ENCODE peak calls at places on chromosomes 13 and 19, in seven cellular contexts. J, D, H, G, P, I and Y are unnamed samples.

GRCh38 chr13:77026255-77026782 is 640 bp downstream of the FBXL3 start:
- DNase-seq in J (peak; percentile 67), G (peak; percentile 93), P (no peak), H (peak; percentile 49), I (peak; percentile 82), D (peak; percentile 37), Y (peak; percentile 76)

GRCh38 chr19:28044477-28044876 is 1168.5 kb downstream of the UQCRFS1 start:
- DNase-seq in I (no peak), D (no peak), H (no peak), J (no peak), G (no peak), P (no peak), Y (no peak)

GRCh38 chr13:91361755-91362271 is 14.3 kb downstream of the MIR17HG start:
- DNase-seq in G (no peak), H (no peak), P (no peak), J (no peak), I (no peak), D (no peak), Y (peak; percentile 26)

GRCh38 chr13:51397262-51397933 is 55.4 kb downstream of the INTS6 start:
- DNase-seq in P (no peak), H (no peak), D (peak; percentile 80), J (no peak), G (peak; percentile 96), I (peak; percentile 63), Y (peak; percentile 94)

GRCh38 chr13:113655358-113656014 is 2.5 kb downstream of the ATP4B start:
- DNase-seq in H (no peak), I (no peak), J (no peak), P (no peak), D (no peak), G (no peak), Y (no peak)

GRCh38 chr13:110309159-110309476 is 2.0 kb downstream of the COL4A2 start:
- DNase-seq in D (no peak), I (no peak), J (no peak), G (no peak), P (no peak), H (no peak), Y (no peak)

GRCh38 chr19:45462174-45462573 is 5.6 kb upstream of the FOSB start:
- DNase-seq in P (no peak), I (no peak), H (no peak), J (no peak), D (no peak), G (no peak), Y (no peak)

GRCh38 chr13:70090036-70090723 is 17.4 kb upstream of the ATXN8OS start:
- DNase-seq in D (no peak), P (no peak), I (no peak), J (no peak), G (no peak), H (no peak), Y (no peak)

GRCh38 chr13:49220856-49221614 is 897 bp downstream of the MLNR start:
- DNase-seq in I (peak; percentile 37), G (peak; percentile 29), P (no peak), D (peak; percentile 12), H (no peak), J (peak; percentile 41), Y (no peak)

GRCh38 chr19:21586341-21587116 is 81.1 kb downstream of the ZNF429 start:
- DNase-seq in H (no peak), J (peak; percentile 34), G (peak; percentile 30), I (peak; percentile 26), D (no peak), P (no peak), Y (no peak)

GRCh38 chr13:33123066-33123940 is 107.1 kb downstream of the KL start:
- DNase-seq in J (no peak), H (no peak), D (peak; percentile 53), G (peak; percentile 23), P (no peak), I (peak; percentile 67), Y (peak; percentile 80)

GRCh38 chr13:100409132-100409531 is 179.5 kb downstream of the GGACT start:
- DNase-seq in D (peak; percentile 8), I (peak; percentile 52), H (no peak), P (no peak), J (no peak), G (no peak), Y (peak; percentile 28)

GRCh38 chr19:10074153-10074552 is 12.0 kb upstream of the SHFL start:
- DNase-seq in J (no peak), P (no peak), G (no peak), H (no peak), I (peak; percentile 51), D (peak; percentile 36), Y (peak; percentile 24)

GRCh38 chr19:58229255-58229639 is 533 bp downstream of the ZNF544 start:
- DNase-seq in I (peak; percentile 76), G (no peak), H (no peak), D (peak; percentile 12), P (no peak), J (peak; percentile 55), Y (peak; percentile 26)

GRCh38 chr13:72120632-72121031 is 253.6 kb upstream of the DACH1 start:
- DNase-seq in H (no peak), I (no peak), J (no peak), D (no peak), G (no peak), P (no peak), Y (no peak)

GRCh38 chr13:47499358-47500150 is 501.5 kb downstream of the SUCLA2 start:
- DNase-seq in I (no peak), H (no peak), J (no peak), D (peak; percentile 95), G (peak; percentile 52), P (no peak), Y (peak; percentile 88)

GRCh38 chr19:41702208-41702651 is 6.2 kb upstream of the CEACAM5 start:
- DNase-seq in P (no peak), G (peak; percentile 80), H (no peak), D (peak; percentile 33), J (no peak), I (no peak), Y (no peak)

GRCh38 chr13:42702726-42703125 is 78.7 kb upstream of the FAM216B start:
- DNase-seq in G (no peak), H (no peak), I (no peak), D (no peak), P (no peak), J (no peak), Y (no peak)

GRCh38 chr13:28716511-28716910 is 2.3 kb downstream of the SLC46A3 start:
- DNase-seq in D (peak; percentile 83), G (no peak), I (peak; percentile 97), J (no peak), P (no peak), H (no peak), Y (peak; percentile 88)

GRCh38 chr13:50393641-50394040 is 378.4 kb downstream of the KCNRG start:
- DNase-seq in H (peak; percentile 30), G (no peak), J (peak; percentile 54), I (peak; percentile 28), D (peak; percentile 30), P (no peak), Y (no peak)

GRCh38 chr13:85406269-85406975 is 392.8 kb downstream of the SLITRK6 start:
- DNase-seq in J (no peak), G (no peak), H (no peak), I (no peak), D (no peak), P (no peak), Y (no peak)
- H3K18ac ChIP-seq in J (no peak overlapping the region), G (no peak overlapping the region), H (no peak overlapping the region), I (no peak overlapping the region), D (no peak overlapping the region), P (no peak overlapping the region), Y (no peak overlapping the region)

GRCh38 chr13:109160887-109161669 is 531.7 kb downstream of the MYO16 start:
- DNase-seq in H (no peak), D (no peak), I (peak; percentile 70), P (no peak), J (no peak), G (peak; percentile 82), Y (peak; percentile 40)
- H2BK120ac ChIP-seq in H (no peak overlapping the region), D (no peak overlapping the region), I (no peak overlapping the region), P (no peak overlapping the region), J (no peak overlapping the region), G (no peak overlapping the region), Y (no peak overlapping the region)

DNA sequence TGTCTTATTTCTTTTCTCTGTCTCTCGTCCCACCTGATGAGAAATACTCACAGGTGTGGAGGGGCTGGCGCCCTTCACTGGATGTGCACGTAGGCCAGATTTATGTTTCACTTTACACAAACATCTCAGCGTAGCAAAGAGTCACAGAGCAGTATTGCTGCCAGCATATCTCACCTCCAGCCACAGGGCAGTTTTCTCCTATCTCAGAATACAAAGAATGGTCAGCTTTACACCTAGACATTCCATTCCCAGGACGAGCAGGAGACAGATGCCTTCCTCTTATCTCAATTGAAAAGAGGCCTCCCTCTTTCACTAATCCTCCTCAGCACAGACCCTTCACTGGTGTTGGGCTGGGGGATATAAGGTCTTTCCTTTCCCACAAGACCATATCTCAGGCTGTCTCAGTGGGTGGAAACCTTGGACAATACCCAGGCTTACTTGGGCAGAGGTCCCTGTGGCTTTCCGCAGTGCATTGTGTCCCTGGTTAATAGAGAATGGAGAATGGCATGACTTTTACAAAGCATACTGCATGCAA is 7.2 kb upstream of the ZNF611 start:
- DNase-seq in P (no peak), I (peak; percentile 97), D (no peak), G (peak; percentile 87), H (no peak), J (no peak), Y (no peak)
- H3K18ac ChIP-seq in P (no peak overlapping the region), I (peak overlapping the region; percentile 94), D (no peak overlapping the region), G (no peak overlapping the region), H (no peak overlapping the region), J (no peak overlapping the region), Y (no peak overlapping the region)

GRCh38 chr19:13162749-13163608 is 12.8 kb downstream of the IER2 start:
- DNase-seq in H (peak; percentile 93), J (peak; percentile 98), P (peak; percentile 96), I (peak; percentile 99), D (peak; percentile 97), G (peak; percentile 100), Y (peak; percentile 97)

GRCh38 chr19:13160557-13160956 is 10.3 kb downstream of the IER2 start:
- DNase-seq in D (peak; percentile 66), G (peak; percentile 48), J (no peak), H (no peak), I (no peak), P (no peak), Y (peak; percentile 61)

GRCh38 chr19:13165091-13165997 is 15.1 kb downstream of the IER2 start:
- DNase-seq in H (no peak), I (peak; percentile 84), J (no peak), G (peak; percentile 26), P (no peak), D (no peak), Y (peak; percentile 89)

GRCh38 chr19:13163609-13164364 is 13.6 kb downstream of the IER2 start:
- DNase-seq in I (peak; percentile 97), J (peak; percentile 88), D (peak; percentile 83), G (peak; percentile 79), H (peak; percentile 70), P (no peak), Y (peak; percentile 96)

DNA sequence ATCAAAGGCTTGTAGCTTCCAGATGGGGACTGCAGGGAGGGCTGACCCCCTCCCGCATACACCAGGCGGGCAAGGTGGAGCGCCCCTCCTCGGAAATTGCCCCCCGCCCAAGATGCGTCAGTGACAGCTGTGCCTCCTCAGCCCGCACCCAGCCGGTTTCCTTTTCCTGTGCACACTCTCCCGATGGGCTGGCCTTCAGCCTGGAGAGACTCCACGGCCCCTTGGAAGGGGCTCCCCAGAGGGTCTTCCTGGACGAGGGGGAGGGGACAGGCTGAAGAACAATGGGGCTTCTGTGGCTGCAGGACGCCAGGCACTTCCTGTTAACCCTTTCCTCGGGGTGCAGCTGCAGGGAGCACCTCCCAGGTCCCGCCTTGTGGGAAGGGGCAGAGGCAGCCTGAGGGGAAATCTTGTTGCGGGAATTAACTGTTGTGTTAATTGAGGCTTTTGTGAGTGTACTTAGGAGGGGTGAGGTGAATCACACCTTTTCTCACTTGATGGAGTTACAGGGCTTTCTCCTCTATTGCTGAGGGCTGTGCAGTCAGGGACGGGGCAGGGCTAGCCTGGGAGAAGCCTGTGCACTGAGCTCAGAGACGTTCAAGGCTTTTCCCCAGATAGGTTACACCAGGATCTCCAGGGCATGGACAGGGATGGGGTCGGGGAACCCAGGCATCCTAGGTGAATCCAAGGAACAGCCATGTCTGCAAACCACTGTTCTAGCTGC is 14.3 kb downstream of the IER2 start:
- DNase-seq in G (peak; percentile 31), H (peak; percentile 80), I (peak; percentile 99), P (peak; percentile 99), J (peak; percentile 100), D (peak; percentile 61), Y (peak; percentile 65)
- H2BK120ac ChIP-seq in G (peak overlapping the region; percentile 91), H (peak overlapping the region; percentile 100), I (peak overlapping the region; percentile 78), P (peak overlapping the region; percentile 45), J (no peak overlapping the region), D (peak overlapping the region; percentile 99), Y (peak overlapping the region; percentile 100)